ENCODE peak calls at places on chromosomes 13 and 19, in seven cellular contexts. T, Q, W, N, Y, M and G are unnamed samples. For H3K4me1, the result is how much of the 10 kb centered on the place peaks cover.

GRCh38 chr19:474126-475078 is 13.6 kb upstream of the SHC2 start:
- DNase-seq in T (no peak), N (no peak), M (no peak), Q (no peak), W (no peak), Y (no peak), G (no peak)

GRCh38 chr13:62933809-62934208 is 1518.2 kb upstream of the PCDH20 start:
- DNase-seq in W (no peak), T (no peak), Y (no peak), N (no peak), M (no peak), Q (no peak), G (no peak)

GRCh38 chr13:80086304-80086721 is 254.6 kb downstream of the SPRY2 start:
- DNase-seq in M (no peak), T (no peak), Q (no peak), W (no peak), Y (no peak), N (no peak), G (no peak)

GRCh38 chr13:106570354-106570822 is 2.5 kb upstream of the ARGLU1 start:
- DNase-seq in Y (peak), T (peak), W (peak), N (peak), Q (peak), M (peak), G (peak)

GRCh38 chr19:58261968-58262921 is 16.5 kb upstream of the ZNF8 start:
- DNase-seq in T (no peak), Q (no peak), W (no peak), M (no peak), Y (no peak), N (no peak), G (no peak)

GRCh38 chr13:95955719-95956118 is 97.5 kb downstream of the UGGT2 start:
- DNase-seq in N (no peak), Q (no peak), W (no peak), M (no peak), Y (no peak), T (no peak), G (no peak)

GRCh38 chr19:11106477-11106876 is 17.2 kb downstream of the LDLR start:
- DNase-seq in N (no peak), W (no peak), M (no peak), Y (no peak), T (peak), Q (no peak), G (no peak)

GRCh38 chr13:40983725-40984669 is 35.1 kb downstream of the ELF1 start:
- DNase-seq in N (no peak), Y (no peak), T (no peak), W (no peak), M (no peak), Q (no peak), G (peak)

GRCh38 chr13:57443494-57443893 is 188.1 kb upstream of the PCDH17 start:
- DNase-seq in W (no peak), M (no peak), T (no peak), Q (no peak), Y (no peak), N (no peak), G (no peak)

GRCh38 chr13:26713341-26713740 is 47.2 kb downstream of the GPR12 start:
- DNase-seq in M (no peak), T (no peak), W (no peak), N (no peak), Q (no peak), Y (no peak), G (no peak)

GRCh38 chr19:45251452-45252354 is 632 bp downstream of the MARK4 start:
- DNase-seq in T (no peak), W (no peak), Q (peak), Y (no peak), M (peak), N (no peak), G (peak)

GRCh38 chr13:114130708-114131580 is 1.5 kb downstream of the RASA3 start:
- DNase-seq in T (peak), Q (no peak), Y (no peak), M (no peak), W (no peak), N (peak), G (peak)

GRCh38 chr19:50172726-50173125 is 9.6 kb upstream of the IZUMO2 start:
- DNase-seq in M (no peak), W (no peak), Q (no peak), N (no peak), T (no peak), Y (no peak), G (no peak)

GRCh38 chr13:90622547-90622946 is 724.9 kb upstream of the MIR17HG start:
- DNase-seq in M (no peak), Y (no peak), N (no peak), Q (no peak), W (no peak), T (no peak), G (no peak)

GRCh38 chr13:93413972-93414717 is 187.5 kb downstream of the GPC6 start:
- DNase-seq in Q (no peak), N (no peak), M (no peak), T (no peak), Y (no peak), W (no peak), G (no peak)

GRCh38 chr19:46981296-46981695 is 38.3 kb upstream of the NPAS1 start:
- DNase-seq in N (no peak), Q (no peak), T (no peak), Y (no peak), M (no peak), W (no peak), G (no peak)

GRCh38 chr19:46979103-46979769 is 40.4 kb upstream of the NPAS1 start:
- DNase-seq in N (no peak), T (no peak), Y (no peak), Q (no peak), M (no peak), W (no peak), G (peak)

GRCh38 chr19:46979770-46980105 is 39.9 kb upstream of the NPAS1 start:
- DNase-seq in Y (no peak), Q (no peak), T (no peak), N (no peak), M (no peak), W (no peak), G (no peak)

GRCh38 chr19:46978470-46978869 is 41.2 kb upstream of the NPAS1 start:
- DNase-seq in W (no peak), N (no peak), Q (no peak), T (no peak), Y (no peak), M (no peak), G (no peak)

DNA sequence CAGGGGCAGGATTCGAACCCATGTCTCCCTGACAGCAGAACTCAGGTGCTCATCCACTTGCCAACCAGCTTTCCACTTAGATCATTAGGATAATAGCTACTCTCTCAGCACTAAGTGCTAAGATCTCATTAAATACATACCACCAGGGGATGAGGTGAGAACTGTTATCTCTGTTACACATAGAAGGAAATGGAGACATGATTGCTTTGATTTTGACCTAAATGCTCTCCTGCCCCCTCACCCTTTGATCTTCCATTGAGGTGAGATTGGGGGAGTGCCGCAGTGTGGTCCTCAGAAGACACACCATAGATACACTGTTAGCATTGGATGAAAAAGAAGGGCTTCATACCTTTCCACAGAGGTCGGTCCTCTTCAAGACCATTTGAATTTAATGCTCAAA is 38.9 kb upstream of the NPAS1 start:
- DNase-seq in M (no peak), W (no peak), N (no peak), T (no peak), Q (no peak), Y (no peak), G (no peak)
- H3K4me1 ChIP-seq in M (under half), W (under half), N (under half), T (under half), Q (under half), Y (half or more), G (half or more)

GRCh38 chr19:13010992-13011652 is 15.8 kb downstream of the NFIX start:
- DNase-seq in T (no peak), M (no peak), Q (no peak), Y (no peak), N (no peak), W (no peak), G (no peak)

GRCh38 chr19:13008926-13009787 is 13.9 kb downstream of the NFIX start:
- DNase-seq in W (no peak), N (no peak), M (peak), Y (no peak), Q (no peak), T (no peak), G (no peak)

GRCh38 chr19:13012390-13012689 is 17.1 kb downstream of the NFIX start:
- DNase-seq in Q (no peak), W (no peak), Y (no peak), N (no peak), T (no peak), M (no peak), G (no peak)

GRCh38 chr19:13011653-13012389 is 16.5 kb downstream of the NFIX start:
- DNase-seq in M (peak), N (no peak), T (no peak), W (no peak), Q (no peak), Y (no peak), G (no peak)

GRCh38 chr19:13010038-13010991 is 15.0 kb downstream of the NFIX start:
- DNase-seq in Q (no peak), T (no peak), M (peak), N (peak), Y (peak), W (no peak), G (peak)
- TF ChIP-seq POLR2A in Q (no peak), T (no peak), M (no peak), N (peak), Y (no peak), W (peak), G (no peak)

GRCh38 chr19:20318616-20319015 is 151.6 kb downstream of the ZNF486 start:
- DNase-seq in N (no peak), M (no peak), T (no peak), W (no peak), Q (no peak), Y (no peak), G (no peak)

GRCh38 chr19:20315543-20315942 is 148.5 kb downstream of the ZNF486 start:
- DNase-seq in Y (no peak), T (no peak), N (no peak), M (no peak), Q (no peak), W (no peak), G (no peak)

DNA sequence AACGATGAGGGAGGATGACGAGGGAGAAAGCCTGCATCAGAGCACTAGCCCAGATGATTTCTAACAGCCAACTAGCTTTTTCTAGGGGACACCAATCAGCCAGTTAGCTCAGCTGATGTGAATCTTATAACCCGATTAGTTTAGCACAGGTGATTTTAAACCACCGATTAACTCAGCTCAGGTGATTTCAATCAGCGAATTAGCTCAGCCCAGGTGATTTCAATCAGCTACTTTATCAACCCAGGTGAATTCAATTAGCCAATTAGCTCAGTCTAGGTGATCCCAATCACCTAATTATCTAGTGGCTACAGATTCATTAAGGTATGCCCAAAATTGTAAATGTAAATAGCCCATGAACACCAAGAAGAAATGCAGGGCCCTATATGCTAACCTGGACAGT is 146.9 kb downstream of the ZNF486 start:
- DNase-seq in Y (no peak), T (no peak), N (no peak), W (no peak), M (no peak), Q (no peak), G (no peak)
- TF ChIP-seq CTCF in Y (no peak), T (no peak), N (no peak), W (no peak), M (no peak), Q (no peak), G (no peak)

GRCh38 chr19:17078038-17078919 is 2.7 kb downstream of the MYO9B start:
- DNase-seq in N (no peak), M (no peak), T (no peak), Q (no peak), W (no peak), Y (no peak), G (no peak)

GRCh38 chr19:17080441-17080803 is 4.8 kb downstream of the MYO9B start:
- DNase-seq in Q (no peak), N (no peak), Y (no peak), W (no peak), M (no peak), T (no peak), G (no peak)

GRCh38 chr19:17079710-17080440 is 4.3 kb downstream of the MYO9B start:
- DNase-seq in Q (no peak), N (peak), T (peak), Y (peak), W (peak), M (peak), G (peak)

GRCh38 chr19:17078920-17079709 is 3.5 kb downstream of the MYO9B start:
- DNase-seq in Q (no peak), Y (no peak), T (no peak), W (no peak), M (no peak), N (no peak), G (no peak)

GRCh38 chr19:17081672-17082630 is 6.4 kb downstream of the MYO9B start:
- DNase-seq in M (no peak), T (no peak), W (no peak), Y (no peak), N (peak), Q (no peak), G (no peak)
- H3K4me1 ChIP-seq in M (under half), T (under half), W (under half), Y (half or more), N (half or more), Q (under half), G (under half)

GRCh38 chr19:48492925-48493717 is 18.5 kb downstream of the LMTK3 start:
- DNase-seq in Y (peak), W (peak), T (peak), N (peak), M (peak), Q (peak), G (peak)
- TF ChIP-seq POLR2A in Y (no peak), W (peak), T (peak), N (peak), M (peak), Q (no peak), G (peak)

GRCh38 chr19:53537523-53538377 is at the start of gene ZNF331:
- DNase-seq in Y (peak), W (peak), T (peak), M (peak), N (peak), Q (peak), G (peak)
- TF ChIP-seq CTCF in Y (peak), W (no peak), T (peak), M (no peak), N (no peak), Q (no peak), G (peak)